ENCODE peak calls at places on chromosomes 3 and 15, in four cellular contexts. Y is tibial artery, P is tibial nerve, T is left ventricle myocardium inferior. Z is an unnamed sample.
A peak's percentile ranks its signal among the peaks of the same experiment; 100 is the strongest.

GRCh38 chr3:83515123-83515522 is 1443.7 kb upstream of the CADM2 start:
- DNase-seq in Y (no peak), P (no peak), T (no peak), Z (no peak)

GRCh38 chr3:174243194-174243593 is 615.9 kb upstream of the NAALADL2 start:
- DNase-seq in Y (no peak), P (no peak), T (no peak), Z (no peak)

GRCh38 chr3:16372362-16373269 is 107.6 kb downstream of the OXNAD1 start:
- DNase-seq in Y (no peak), P (no peak), T (no peak), Z (peak; percentile 29)

GRCh38 chr15:29805043-29805707 is 17.1 kb downstream of the TJP1 start:
- DNase-seq in Y (no peak), P (no peak), T (no peak), Z (no peak)

GRCh38 chr3:114660124-114660523 is 366.3 kb downstream of the TIGIT start:
- DNase-seq in Y (no peak), P (no peak), T (peak; percentile 24), Z (no peak)

GRCh38 chr15:42065008-42065407 is 29.4 kb downstream of the PLA2G4D start:
- DNase-seq in Y (peak; percentile 41), P (no peak), T (no peak), Z (no peak)

GRCh38 chr3:42190701-42191442 is 75.1 kb downstream of the CCK start:
- DNase-seq in Y (no peak), P (peak; percentile 58), T (no peak), Z (peak; percentile 59)

GRCh38 chr3:95401693-95402092 is 1338.8 kb downstream of the NSUN3 start:
- DNase-seq in Y (no peak), P (no peak), T (no peak), Z (no peak)

GRCh38 chr3:13487403-13487802 is 7.3 kb downstream of the HDAC11 start:
- DNase-seq in Y (peak; percentile 59), P (no peak), T (peak; percentile 2), Z (no peak)

GRCh38 chr3:110804856-110805255 is 266.8 kb upstream of the NECTIN3 start:
- DNase-seq in Y (no peak), P (no peak), T (no peak), Z (no peak)

GRCh38 chr3:13012228-13012691 is 61.0 kb downstream of the IQSEC1 start:
- DNase-seq in Y (peak; percentile 87), P (peak; percentile 56), T (peak; percentile 73), Z (peak; percentile 59)

GRCh38 chr3:114466251-114466650 is 172.4 kb downstream of the TIGIT start:
- DNase-seq in Y (no peak), P (no peak), T (no peak), Z (no peak)

GRCh38 chr3:132343018-132343612 is 25.9 kb downstream of the ACP3 start:
- DNase-seq in Y (no peak), P (no peak), T (no peak), Z (peak; percentile 38)

GRCh38 chr3:102089904-102090492 is 240.7 kb downstream of the NFKBIZ start:
- DNase-seq in Y (no peak), P (no peak), T (no peak), Z (no peak)

GRCh38 chr3:20039765-20040475 is at the start of gene KAT2B:
- DNase-seq in Y (peak; percentile 89), P (peak; percentile 63), T (peak; percentile 80), Z (peak; percentile 86)

GRCh38 chr3:101643009-101643844 is 33.7 kb downstream of the ZBTB11 start:
- DNase-seq in Y (no peak), P (no peak), T (no peak), Z (no peak)

GRCh38 chr3:46539443-46540005 is 26.6 kb downstream of the LRRC2 start:
- DNase-seq in Y (no peak), P (no peak), T (no peak), Z (no peak)

GRCh38 chr3:77815467-77815866 is 775.6 kb downstream of the ROBO2 start:
- DNase-seq in Y (no peak), P (no peak), T (no peak), Z (no peak)

GRCh38 chr3:184238246-184238818 is 8.9 kb downstream of the VWA5B2 start:
- DNase-seq in Y (no peak), P (no peak), T (no peak), Z (no peak)

GRCh38 chr15:73996939-73997338 is 2.4 kb downstream of the PML start:
- DNase-seq in Y (no peak), P (no peak), T (no peak), Z (peak; percentile 62)

GRCh38 chr3:89059201-89059600 is 48.2 kb upstream of the EPHA3 start:
- DNase-seq in Y (peak; percentile 75), P (no peak), T (no peak), Z (no peak)

GRCh38 chr3:49415931-49416601 is 3.8 kb downstream of the TCTA start:
- DNase-seq in Y (no peak), P (no peak), T (no peak), Z (peak; percentile 60)

GRCh38 chr3:32895701-32896100 is 55.7 kb upstream of the CCR4 start:
- DNase-seq in Y (no peak), P (no peak), T (no peak), Z (no peak)

GRCh38 chr3:193732827-193733226 is 139.8 kb downstream of the OPA1 start:
- DNase-seq in Y (no peak), P (no peak), T (no peak), Z (no peak)

GRCh38 chr15:35305031-35305555 is 220.0 kb upstream of the NANOGP8 start:
- DNase-seq in Y (no peak), P (no peak), T (no peak), Z (no peak)

GRCh38 chr3:177381070-177381469 is 183.8 kb upstream of the TBL1XR1 start:
- DNase-seq in Y (no peak), P (no peak), T (no peak), Z (no peak)

GRCh38 chr3:174337227-174337626 is 521.9 kb upstream of the NAALADL2 start:
- DNase-seq in Y (no peak), P (no peak), T (no peak), Z (no peak)

DNA sequence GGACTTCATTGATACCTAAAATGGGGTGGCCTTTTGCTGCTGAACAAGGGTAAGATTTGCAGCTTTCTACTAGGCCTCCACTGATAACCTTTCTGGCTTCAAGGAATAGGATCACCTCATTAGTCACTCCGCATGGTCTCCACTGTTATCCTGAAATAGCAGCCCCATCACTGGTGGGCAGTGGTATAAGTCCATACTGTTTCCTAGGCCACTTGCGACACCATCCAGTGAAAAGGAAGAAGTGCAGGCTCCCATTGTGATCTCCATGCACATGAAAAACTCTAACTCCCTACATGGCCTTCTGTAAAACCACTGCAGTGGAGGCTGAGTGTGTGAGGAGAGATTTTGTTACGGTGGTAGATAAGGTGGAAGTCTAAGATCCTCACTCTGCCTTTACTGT is 1455.9 kb downstream of the SI start:
- DNase-seq in Y (no peak), P (no peak), T (no peak), Z (no peak)
- TF ChIP-seq CTCF in Y (no peak), P (no peak), T (no peak), Z (no peak)

DNA sequence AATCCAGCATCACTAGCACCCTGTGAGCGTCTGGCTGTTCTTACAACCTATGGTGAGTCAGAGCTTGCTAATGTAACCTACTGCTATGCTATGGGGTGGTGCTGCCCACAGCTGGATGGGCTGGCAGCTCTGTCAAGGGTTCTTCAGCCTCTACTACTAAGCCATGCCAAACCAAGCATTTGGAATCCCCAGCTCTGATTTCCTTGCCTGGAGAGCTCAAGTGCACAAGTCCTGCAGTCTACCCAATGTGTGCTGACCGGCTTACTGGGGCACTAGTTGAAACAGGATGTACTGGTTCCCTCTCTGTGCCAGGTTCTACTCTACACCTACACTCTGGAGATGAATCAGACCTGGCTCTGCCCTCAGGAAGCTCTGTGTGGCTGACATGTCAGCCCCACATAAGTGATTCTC is 4.2 kb downstream of the TEX264 start:
- DNase-seq in Y (peak; percentile 21), P (no peak), T (peak; percentile 4), Z (no peak)
- TF ChIP-seq CTCF in Y (no peak), P (no peak), T (no peak), Z (no peak)

GRCh38 chr3:71194785-71195184 is 388.7 kb downstream of the FOXP1 start:
- DNase-seq in Y (no peak), P (no peak), T (no peak), Z (no peak)

GRCh38 chr3:71197841-71198565 is 385.5 kb downstream of the FOXP1 start:
- DNase-seq in Y (no peak), P (no peak), T (no peak), Z (no peak)

GRCh38 chr3:71191031-71191482 is 392.5 kb downstream of the FOXP1 start:
- DNase-seq in Y (no peak), P (no peak), T (no peak), Z (no peak)

DNA sequence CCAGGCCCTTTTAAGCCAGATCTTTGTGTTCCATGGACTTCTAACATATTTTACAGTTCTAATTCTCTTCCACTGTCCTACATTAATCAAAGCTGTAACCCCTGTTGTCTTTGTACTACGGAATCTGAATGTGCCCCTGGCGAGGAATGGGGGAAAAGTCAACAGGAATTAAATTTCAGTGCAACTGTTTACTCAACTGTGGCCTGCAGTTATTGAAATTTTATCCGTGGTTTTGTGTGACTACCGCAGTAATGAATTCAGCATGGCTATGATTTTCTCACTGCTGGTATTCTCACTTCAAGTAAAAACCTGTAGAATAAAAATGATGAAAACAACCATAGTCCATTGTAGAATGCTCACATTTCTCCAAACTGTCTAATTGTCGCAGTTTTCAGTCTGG is 388.0 kb downstream of the FOXP1 start:
- DNase-seq in Y (no peak), P (no peak), T (no peak), Z (no peak)
- TF ChIP-seq CTCF in Y (no peak), P (no peak), T (no peak), Z (no peak)

DNA sequence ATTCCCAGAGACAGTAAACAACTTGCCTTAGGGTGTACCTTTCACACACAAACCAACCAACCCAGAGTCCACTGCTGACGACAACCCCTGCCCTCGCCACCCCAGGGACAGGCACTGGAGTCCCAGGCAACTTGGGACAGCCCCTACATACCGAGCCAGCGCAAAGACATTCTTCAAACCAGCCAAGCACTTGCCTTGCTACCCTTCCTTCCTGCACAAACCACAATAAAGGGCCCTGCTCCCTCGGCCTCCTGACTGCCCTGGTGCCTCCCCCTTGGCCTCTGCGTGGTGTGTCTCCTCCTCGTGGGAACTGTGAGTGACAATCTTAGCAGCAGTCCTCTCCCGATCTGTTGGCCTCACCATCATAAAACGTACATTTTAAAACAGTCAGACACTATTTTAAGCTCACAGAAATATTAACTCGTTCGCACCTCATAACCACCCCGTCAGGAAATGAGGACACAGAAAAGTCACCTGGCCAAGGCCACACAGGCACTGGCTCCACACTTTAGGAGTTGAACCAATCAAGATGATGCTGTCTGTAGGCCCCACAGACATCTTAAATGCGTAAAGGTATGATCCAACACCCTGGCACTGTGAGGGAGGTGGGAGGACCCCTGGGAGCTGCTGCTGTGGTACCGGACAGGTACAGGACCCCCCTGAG is 113.8 kb downstream of the ADCY5 start:
- DNase-seq in Y (peak; percentile 73), P (no peak), T (peak; percentile 20), Z (no peak)
- TF ChIP-seq CTCF in Y (no peak), P (no peak), T (no peak), Z (no peak)

GRCh38 chr3:123724306-123724705 is 139.5 kb upstream of the HACD2 start:
- DNase-seq in Y (no peak), P (no peak), T (no peak), Z (no peak)
- TF ChIP-seq CTCF in Y (peak; percentile 31), P (no peak), T (no peak), Z (no peak)

GRCh38 chr3:117526485-117527079 is 817.0 kb downstream of the TUSC7 start:
- DNase-seq in Y (no peak), P (peak; percentile 20), T (no peak), Z (no peak)
- TF ChIP-seq CTCF in Y (peak; percentile 61), P (peak; percentile 47), T (peak; percentile 46), Z (peak; percentile 26)

Z was measured in GM13976.